ENCODE peak calls at places on chromosomes 6 and 20, in six cellular contexts. F is Peyer's patch, G is prostate gland, N is pancreas, L is psoas muscle, R is right lobe of liver. V is an unnamed sample. For H3K4me1, the result is how much of the 10 kb centered on the place peaks cover.

GRCh38 chr6:151284431-151285060 is 44.8 kb downstream of the AKAP12 start:
- DNase-seq in F (no peak), G (no peak), N (no peak), L (no peak), R (no peak), V (no peak)

GRCh38 chr6:19836799-19837510 is at the start of gene ID4:
- DNase-seq in F (peak), G (peak), N (peak), L (peak), R (peak), V (peak)

GRCh38 chr20:35511814-35512420 is 17.5 kb downstream of the C20orf173 start:
- DNase-seq in F (no peak), G (no peak), N (no peak), L (no peak), R (no peak), V (peak)

GRCh38 chr6:5277589-5277988 is 16.3 kb downstream of the FARS2 start:
- DNase-seq in F (no peak), G (no peak), N (no peak), L (no peak), R (no peak), V (no peak)

GRCh38 chr6:111950661-111951426 is 77.6 kb upstream of the FYN start:
- DNase-seq in F (no peak), G (no peak), N (no peak), L (peak), R (no peak), V (peak)

GRCh38 chr6:104860221-104860620 is 502 bp upstream of the HACE1 start:
- DNase-seq in F (no peak), G (peak), N (no peak), L (no peak), R (no peak), V (no peak)

GRCh38 chr20:23627501-23627900 is 10.3 kb downstream of the CST3 start:
- DNase-seq in F (no peak), G (no peak), N (no peak), L (no peak), R (no peak), V (no peak)

GRCh38 chr6:131657630-131658111 is 20.6 kb downstream of the ENPP3 start:
- DNase-seq in F (no peak), G (no peak), N (no peak), L (no peak), R (no peak), V (no peak)

GRCh38 chr6:83711958-83712357 is 3.1 kb upstream of the SNAP91 start:
- DNase-seq in F (no peak), G (no peak), N (no peak), L (no peak), R (no peak), V (no peak)

GRCh38 chr6:29924731-29925130 is 17.6 kb upstream of the HLA-A start:
- DNase-seq in F (no peak), G (no peak), N (no peak), L (no peak), R (no peak), V (no peak)

GRCh38 chr6:40852667-40853383 is 186.2 kb downstream of the UNC5CL start:
- DNase-seq in F (no peak), G (no peak), N (no peak), L (no peak), R (no peak), V (no peak)

GRCh38 chr6:112429226-112429625 is 82.1 kb downstream of the RFPL4B start:
- DNase-seq in F (no peak), G (no peak), N (no peak), L (no peak), R (no peak), V (peak)

GRCh38 chr6:45741437-45742166 is 274.1 kb downstream of the CLIC5 start:
- DNase-seq in F (peak), G (no peak), N (no peak), L (no peak), R (no peak), V (no peak)

GRCh38 chr6:159997498-159998101 is 28.7 kb downstream of the IGF2R start:
- DNase-seq in F (no peak), G (no peak), N (no peak), L (no peak), R (no peak), V (peak)

GRCh38 chr6:53154794-53155193 is 6.2 kb upstream of the GCM1 start:
- DNase-seq in F (no peak), G (no peak), N (no peak), L (no peak), R (no peak), V (no peak)

GRCh38 chr20:24877652-24878051 is 71.4 kb upstream of the CST7 start:
- DNase-seq in F (no peak), G (no peak), N (no peak), L (no peak), R (no peak), V (no peak)

GRCh38 chr6:168225471-168225901 is 94.1 kb downstream of the DACT2 start:
- DNase-seq in F (peak), G (no peak), N (no peak), L (no peak), R (no peak), V (no peak)

GRCh38 chr6:144888621-144889020 is 603.5 kb downstream of the UTRN start:
- DNase-seq in F (no peak), G (no peak), N (no peak), L (no peak), R (no peak), V (no peak)

GRCh38 chr20:58003525-58003924 is 224.9 kb downstream of the ANKRD60 start:
- DNase-seq in F (no peak), G (no peak), N (no peak), L (no peak), R (no peak), V (no peak)

GRCh38 chr6:15401769-15402250 is 155.9 kb downstream of the JARID2 start:
- DNase-seq in F (no peak), G (no peak), N (no peak), L (no peak), R (no peak), V (no peak)

GRCh38 chr6:4640139-4640538 is 136.1 kb upstream of the CDYL start:
- DNase-seq in F (no peak), G (no peak), N (no peak), L (no peak), R (no peak), V (no peak)

GRCh38 chr6:26576929-26577719 is 19.6 kb upstream of the ABT1 start:
- DNase-seq in F (peak), G (no peak), N (no peak), L (no peak), R (no peak), V (peak)

GRCh38 chr20:13996265-13996664 is 949 bp downstream of the MACROD2 start:
- DNase-seq in F (no peak), G (no peak), N (no peak), L (no peak), R (no peak), V (no peak)

GRCh38 chr6:683742-684440 is 9.0 kb downstream of the EXOC2 start:
- DNase-seq in F (no peak), G (no peak), N (no peak), L (no peak), R (no peak), V (no peak)

GRCh38 chr6:137923866-137924616 is 57.0 kb downstream of the TNFAIP3 start:
- DNase-seq in F (no peak), G (no peak), N (no peak), L (no peak), R (no peak), V (no peak)

GRCh38 chr6:391559-392440 is at the start of gene IRF4:
- DNase-seq in F (peak), G (no peak), N (peak), L (no peak), R (no peak), V (no peak)

GRCh38 chr20:17504898-17505663 is 26.1 kb downstream of the BFSP1 start:
- DNase-seq in F (peak), G (peak), N (peak), L (peak), R (peak), V (peak)

GRCh38 chr20:5835870-5836269 is 85.7 kb downstream of the SHLD1 start:
- DNase-seq in F (no peak), G (no peak), N (no peak), L (no peak), R (no peak), V (no peak)

GRCh38 chr20:8082025-8082424 is 50.0 kb upstream of the PLCB1 start:
- DNase-seq in F (no peak), G (no peak), N (no peak), L (no peak), R (no peak), V (no peak)

GRCh38 chr20:21353236-21353635 is 44.1 kb downstream of the NKX2-4 start:
- DNase-seq in F (no peak), G (no peak), N (no peak), L (no peak), R (no peak), V (no peak)

GRCh38 chr6:5058254-5058653 is 26.9 kb upstream of the PPP1R3G start:
- DNase-seq in F (no peak), G (no peak), N (no peak), L (no peak), R (no peak), V (no peak)

GRCh38 chr6:143513410-143513809 is 1.9 kb upstream of the FUCA2 start:
- DNase-seq in F (peak), G (no peak), N (no peak), L (no peak), R (no peak), V (no peak)

GRCh38 chr6:111263837-111264236 is 176.5 kb downstream of the SLC16A10 start:
- DNase-seq in F (no peak), G (no peak), N (no peak), L (no peak), R (no peak), V (no peak)

GRCh38 chr6:161181136-161181535 is 92.7 kb downstream of the AGPAT4 start:
- DNase-seq in F (no peak), G (no peak), N (no peak), L (no peak), R (no peak), V (no peak)

GRCh38 chr20:59933296-59933848 is at the start of gene SYCP2:
- DNase-seq in F (peak), G (peak), N (peak), L (peak), R (no peak), V (peak)

DNA sequence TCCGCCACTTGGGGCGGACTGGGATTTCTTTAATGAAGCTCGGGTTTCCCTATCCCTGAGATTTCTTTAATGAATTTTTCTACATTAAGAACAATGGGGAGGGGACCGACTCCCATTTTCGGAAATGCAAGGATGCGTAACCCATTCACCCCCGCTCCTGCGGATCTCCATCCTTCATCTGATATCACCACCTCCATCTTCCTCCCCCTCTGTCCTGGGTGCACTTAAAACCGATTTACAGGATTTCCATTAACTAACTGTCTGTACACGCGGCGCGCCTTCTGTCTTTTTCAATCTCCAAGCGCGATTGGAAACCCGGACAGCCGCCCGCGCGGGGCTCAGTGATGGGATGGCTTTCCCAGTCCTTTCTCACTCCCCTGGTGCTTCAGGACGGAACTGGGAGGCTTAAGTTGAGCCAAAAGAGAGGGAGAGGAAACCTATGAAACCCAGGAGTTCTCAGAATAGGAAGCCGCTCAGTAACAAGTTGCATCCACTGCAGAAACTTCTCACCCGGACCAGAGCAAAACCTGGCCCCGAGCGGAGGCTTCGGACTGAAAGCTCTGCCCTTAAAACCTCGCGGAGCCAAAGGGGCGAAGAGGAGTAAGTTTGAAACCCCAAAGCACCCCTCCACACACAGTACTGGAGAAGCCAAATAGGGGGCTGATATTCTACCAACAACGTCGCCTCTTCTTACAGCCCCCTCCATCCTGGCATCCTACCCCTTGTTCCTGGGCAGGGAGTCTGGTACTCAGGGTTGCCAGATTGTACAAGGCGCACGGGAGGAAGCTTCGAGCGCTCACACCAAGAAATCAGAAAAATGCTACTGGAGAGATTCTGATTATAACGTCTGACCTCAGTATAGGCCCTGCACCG is 721 bp upstream of the COL12A1 start:
- DNase-seq in F (no peak), G (no peak), N (peak), L (peak), R (no peak), V (peak)
- H3K4me3 ChIP-seq in F (peak), G (peak), N (no peak), L (peak), R (no peak), V (no peak)

GRCh38 chr6:43089467-43089866 is 13.4 kb downstream of the PTK7 start:
- DNase-seq in F (no peak), G (no peak), N (no peak), L (no peak), R (no peak), V (no peak)
- H3K4me1 ChIP-seq in F (under half), G (under half), N (under half), L (under half), R (under half), V (under half)

DNA sequence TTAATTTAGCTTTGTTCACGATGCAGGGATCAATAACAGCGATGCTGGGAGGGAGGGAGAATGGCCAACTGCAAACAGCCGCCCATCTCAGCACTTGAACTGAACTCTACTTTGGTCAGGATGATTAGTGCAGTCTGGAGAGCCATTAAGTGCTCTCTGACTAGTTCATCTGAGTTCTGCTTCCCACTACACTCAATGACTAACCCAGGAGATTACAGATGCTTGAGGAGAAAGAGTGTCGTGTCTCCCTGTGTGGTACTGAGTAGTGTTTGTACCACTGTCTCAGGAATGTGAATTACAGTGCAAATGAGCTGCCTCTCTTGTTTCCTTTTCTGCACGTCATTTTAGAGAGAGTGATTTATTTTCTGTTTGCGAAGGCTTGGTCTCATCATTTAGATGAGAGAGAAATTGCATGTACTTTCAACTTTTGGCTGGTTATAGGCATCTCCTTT is 23.5 kb downstream of the CARMIL1 start:
- DNase-seq in F (no peak), G (no peak), N (no peak), L (no peak), R (no peak), V (no peak)
- H3K27ac ChIP-seq in F (peak), G (no peak), N (no peak), L (no peak), R (no peak), V (peak)

GRCh38 chr6:81767163-81768000 is 14.9 kb upstream of the TENT5A start:
- DNase-seq in F (peak), G (no peak), N (no peak), L (no peak), R (no peak), V (no peak)
- H3K4me3 ChIP-seq in F (no peak), G (no peak), N (no peak), L (no peak), R (no peak), V (no peak)

DNA sequence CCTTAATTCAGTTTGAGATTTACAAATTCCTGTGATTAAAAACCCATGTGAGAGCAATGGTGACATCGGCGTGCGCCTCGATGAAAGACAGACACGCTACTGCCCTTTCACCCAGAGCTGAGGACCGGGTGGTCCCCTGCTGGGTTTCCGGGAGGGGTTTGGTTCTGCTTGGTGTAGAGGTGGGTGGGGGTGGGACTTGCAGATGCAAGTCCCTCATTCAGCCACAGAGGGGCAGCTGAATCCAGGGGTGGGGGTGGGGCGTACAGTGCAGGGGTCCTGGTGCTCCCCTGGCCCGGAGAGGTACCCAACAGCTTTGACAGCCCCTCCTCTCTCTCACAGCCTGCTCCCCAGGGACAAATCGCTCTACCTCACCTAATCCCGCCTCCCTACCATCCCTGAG is 118.7 kb downstream of the JPH2 start:
- DNase-seq in F (peak), G (no peak), N (no peak), L (no peak), R (peak), V (no peak)
- H3K4me1 ChIP-seq in F (under half), G (under half), N (under half), L (under half), R (under half), V (under half)

DNA sequence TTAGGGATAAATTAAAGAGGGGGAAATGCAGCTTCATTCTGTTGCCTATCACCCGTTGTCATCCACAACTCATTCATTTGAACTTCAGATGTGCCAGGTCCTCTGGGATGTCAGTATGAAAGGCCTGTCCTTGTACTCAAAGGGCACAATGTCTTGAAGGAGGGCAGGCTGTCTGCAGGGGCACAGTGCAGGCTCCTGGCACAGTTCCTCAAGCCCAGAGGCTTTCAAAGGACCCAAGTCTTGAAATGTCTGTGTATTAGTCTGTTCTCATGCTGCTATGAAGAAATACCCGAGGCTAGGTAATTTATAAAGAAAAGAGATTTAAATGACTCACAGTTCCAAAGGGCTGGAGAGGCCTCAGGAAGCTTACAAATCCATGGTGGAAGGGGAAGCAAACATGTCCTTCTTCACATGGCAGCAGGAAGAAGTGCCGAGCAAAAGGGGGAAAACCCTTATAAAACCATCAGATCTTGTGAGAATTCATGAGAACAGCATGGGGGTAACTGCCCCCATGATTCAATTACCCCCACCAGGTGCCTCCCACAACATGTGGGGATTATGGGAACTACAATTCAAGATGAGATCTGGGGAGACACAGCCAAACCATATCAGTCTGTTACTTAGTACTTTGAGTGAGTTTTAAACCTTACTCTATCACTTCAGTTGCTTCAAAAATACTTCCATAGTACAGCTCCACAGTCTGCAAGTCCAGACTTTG is 9.4 kb downstream of the SNX9 start:
- DNase-seq in F (no peak), G (no peak), N (no peak), L (no peak), R (no peak), V (no peak)
- H3K27ac ChIP-seq in F (no peak), G (no peak), N (no peak), L (no peak), R (no peak), V (no peak)

V was measured in thyroid gland.